ENCODE peak calls at places on chromosomes 4 and X, in seven cellular contexts. D is fibroblast of lung, X is ovary, F is gastrocnemius medialis, K is tibial artery, G is mesendoderm, H is adrenal gland. I is an unnamed sample. For H3K4me1, the result is how much of the 10 kb centered on the place peaks cover.

GRCh38 chrX:39162322-39162721 is 361.1 kb downstream of the MID1IP1 start:
- DNase-seq in D (no peak), X (peak), F (no peak), K (no peak), G (no peak), H (peak), I (no peak)

GRCh38 chr4:136400829-136401228 is 1131.5 kb downstream of the PCDH18 start:
- DNase-seq in D (peak), X (no peak), F (no peak), K (no peak), G (peak), H (no peak), I (no peak)

GRCh38 chr4:48635310-48635709 is 144.8 kb downstream of the FRYL start:
- DNase-seq in D (peak), X (no peak), F (no peak), K (no peak), G (peak), H (peak), I (no peak)

GRCh38 chr4:10077492-10078335 is 38.9 kb downstream of the WDR1 start:
- DNase-seq in D (peak), X (no peak), F (peak), K (peak), G (no peak), H (no peak), I (no peak)

GRCh38 chrX:39813631-39814246 is 284.0 kb downstream of the BCOR start:
- DNase-seq in D (peak), X (peak), F (peak), K (peak), G (no peak), H (peak), I (peak)

GRCh38 chr4:137531121-137531520 is 1.2 kb downstream of the PCDH18 start:
- DNase-seq in D (peak), X (peak), F (no peak), K (no peak), G (no peak), H (no peak), I (no peak)

GRCh38 chr4:131644619-131645018 is 1504.5 kb upstream of the PCDH10 start:
- DNase-seq in D (peak), X (no peak), F (no peak), K (no peak), G (peak), H (peak), I (no peak)

GRCh38 chrX:45445745-45446412 is 245.2 kb upstream of the DIPK2B start:
- DNase-seq in D (peak), X (no peak), F (no peak), K (no peak), G (no peak), H (peak), I (no peak)

GRCh38 chr4:122958505-122958904 is 36.1 kb upstream of the NUDT6 start:
- DNase-seq in D (no peak), X (no peak), F (no peak), K (no peak), G (peak), H (no peak), I (no peak)

GRCh38 chrX:15475486-15475885 is 17.6 kb downstream of the PIR start:
- DNase-seq in D (no peak), X (no peak), F (no peak), K (no peak), G (no peak), H (no peak), I (no peak)

GRCh38 chr4:138329506-138330070 is 87.4 kb upstream of the SLC7A11 start:
- DNase-seq in D (no peak), X (no peak), F (no peak), K (no peak), G (no peak), H (no peak), I (no peak)

GRCh38 chr4:137627938-137628460 is 95.7 kb upstream of the PCDH18 start:
- DNase-seq in D (no peak), X (no peak), F (no peak), K (no peak), G (no peak), H (no peak), I (no peak)

GRCh38 chrX:70132877-70133302 is 357 bp upstream of the IGBP1 start:
- DNase-seq in D (no peak), X (no peak), F (no peak), K (no peak), G (no peak), H (no peak), I (no peak)

GRCh38 chrX:72069380-72070160 is 62.1 kb downstream of the RTL5 start:
- DNase-seq in D (peak), X (no peak), F (no peak), K (no peak), G (no peak), H (no peak), I (no peak)

GRCh38 chr4:87657525-87657924 is 7.4 kb downstream of the DMP1 start:
- DNase-seq in D (peak), X (no peak), F (no peak), K (no peak), G (peak), H (no peak), I (no peak)

GRCh38 chr4:155807021-155807420 is 48.2 kb downstream of the GUCY1B1 start:
- DNase-seq in D (peak), X (no peak), F (no peak), K (no peak), G (no peak), H (no peak), I (no peak)

GRCh38 chrX:21966866-21967265 is 26.4 kb downstream of the SMS start:
- DNase-seq in D (no peak), X (no peak), F (no peak), K (no peak), G (no peak), H (no peak), I (no peak)

GRCh38 chrX:34915463-34916225 is 27.0 kb upstream of the FAM47B start:
- DNase-seq in D (no peak), X (no peak), F (no peak), K (no peak), G (no peak), H (no peak), I (no peak)

GRCh38 chr4:128134925-128135324 is 73.8 kb downstream of the LARP1B start:
- DNase-seq in D (no peak), X (no peak), F (no peak), K (no peak), G (no peak), H (no peak), I (no peak)

GRCh38 chr4:26830016-26830415 is 30.6 kb upstream of the STIM2 start:
- DNase-seq in D (no peak), X (no peak), F (no peak), K (no peak), G (no peak), H (no peak), I (no peak)

DNA sequence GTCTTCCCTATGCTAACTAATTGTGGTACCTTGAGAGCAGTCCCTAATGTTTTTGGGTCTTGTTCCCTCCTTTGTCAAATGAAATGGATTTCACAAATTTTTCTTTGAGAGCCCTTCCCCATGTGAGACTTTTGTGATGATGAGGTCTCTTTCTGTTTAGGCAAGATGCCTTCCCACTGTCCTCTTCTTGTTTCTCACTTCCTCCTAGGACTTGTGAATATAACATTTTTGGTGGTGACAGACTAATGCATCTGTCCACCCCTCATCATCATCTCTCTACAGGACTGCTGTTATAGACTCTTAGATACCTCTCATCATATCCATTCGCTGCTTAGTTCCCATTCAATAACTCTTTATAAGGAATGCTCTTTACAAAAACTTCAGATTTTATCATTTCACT is 8.7 kb upstream of the ANK2 start:
- DNase-seq in D (no peak), X (no peak), F (no peak), K (no peak), G (no peak), H (no peak), I (no peak)
- H3K4me1 ChIP-seq in D (under half), X (under half), F (under half), K (under half), G (under half), H (under half), I (under half)

DNA sequence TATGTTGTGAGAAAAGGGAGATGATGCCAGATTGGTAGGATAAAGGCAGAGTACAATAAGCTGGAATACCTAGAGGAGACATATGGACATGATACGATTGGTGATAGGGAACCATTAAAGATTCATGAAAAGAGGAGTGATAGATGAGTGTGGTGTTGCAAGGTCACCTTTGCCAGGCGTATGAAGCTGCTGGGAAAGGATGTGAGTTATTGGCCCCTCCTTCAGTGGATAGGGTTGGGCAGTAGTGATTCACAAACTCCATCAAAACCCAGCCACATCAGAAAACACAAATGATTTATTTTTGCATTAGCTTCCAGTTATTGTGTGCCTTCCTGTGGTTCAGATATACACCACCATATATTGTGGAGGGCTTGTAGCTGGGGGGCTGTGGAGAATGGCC is 34.3 kb downstream of the TMEM164 start:
- DNase-seq in D (no peak), X (no peak), F (no peak), K (no peak), G (no peak), H (peak), I (no peak)
- H3K4me1 ChIP-seq in D (under half), X (under half), F (under half), K (under half), G (under half), H (under half), I (under half)

GRCh38 chr4:6926681-6927478 is 17.3 kb downstream of the TBC1D14 start:
- DNase-seq in D (peak), X (no peak), F (no peak), K (peak), G (peak), H (peak), I (no peak)
- H3K4me1 ChIP-seq in D (under half), X (under half), F (under half), K (under half), G (under half), H (under half), I (under half)

GRCh38 chrX:31179203-31179602 is 107.4 kb upstream of the FTHL17 start:
- DNase-seq in D (no peak), X (no peak), F (no peak), K (no peak), G (no peak), H (no peak), I (no peak)

GRCh38 chrX:31178064-31178768 is 106.4 kb upstream of the FTHL17 start:
- DNase-seq in D (no peak), X (no peak), F (no peak), K (no peak), G (no peak), H (no peak), I (no peak)

GRCh38 chrX:31178769-31179125 is 106.9 kb upstream of the FTHL17 start:
- DNase-seq in D (no peak), X (no peak), F (no peak), K (no peak), G (no peak), H (no peak), I (no peak)

GRCh38 chrX:31185884-31186283 is 114.0 kb upstream of the FTHL17 start:
- DNase-seq in D (no peak), X (no peak), F (no peak), K (no peak), G (no peak), H (no peak), I (no peak)

GRCh38 chrX:31181377-31182038 is 109.7 kb upstream of the FTHL17 start:
- DNase-seq in D (no peak), X (no peak), F (no peak), K (no peak), G (no peak), H (no peak), I (no peak)
- H3K4me1 ChIP-seq in D (under half), X (under half), F (under half), K (under half), G (under half), H (under half), I (under half)

GRCh38 chr4:2797545-2798305 is 4.8 kb downstream of the SH3BP2 start:
- DNase-seq in D (no peak), X (peak), F (peak), K (peak), G (no peak), H (no peak), I (no peak)

GRCh38 chr4:2798399-2799301 is 5.8 kb downstream of the SH3BP2 start:
- DNase-seq in D (peak), X (peak), F (peak), K (peak), G (no peak), H (peak), I (peak)

GRCh38 chr4:2799971-2800690 is 7.2 kb downstream of the SH3BP2 start:
- DNase-seq in D (no peak), X (peak), F (peak), K (peak), G (no peak), H (peak), I (no peak)

GRCh38 chr4:2800691-2801596 is 8.1 kb downstream of the SH3BP2 start:
- DNase-seq in D (peak), X (peak), F (peak), K (peak), G (peak), H (peak), I (no peak)

DNA sequence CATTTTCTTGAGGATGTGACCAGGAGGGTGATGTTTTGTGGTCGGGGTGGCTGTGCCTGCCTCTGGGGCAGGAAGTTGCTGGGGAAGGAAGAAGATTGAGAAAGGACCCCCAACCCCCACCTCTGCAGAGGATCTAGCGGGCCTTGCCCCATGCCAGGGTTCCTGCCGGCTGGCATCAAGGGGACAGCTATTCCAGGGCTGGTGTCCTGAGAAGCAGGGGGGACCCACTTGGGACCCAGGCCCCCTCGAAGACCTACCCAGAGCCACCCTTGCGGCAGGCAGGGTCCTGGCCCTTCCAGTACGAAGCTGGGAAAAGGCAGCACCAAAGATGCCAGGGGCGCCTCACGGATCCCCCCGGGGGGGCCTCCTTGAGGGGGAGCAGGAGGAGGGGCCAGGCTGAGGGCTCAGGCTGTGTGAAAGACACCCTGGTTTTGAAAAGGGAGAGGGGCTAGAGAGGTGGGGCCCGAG is 6.6 kb downstream of the SH3BP2 start:
- DNase-seq in D (no peak), X (peak), F (peak), K (peak), G (no peak), H (peak), I (peak)
- H3K4me1 ChIP-seq in D (under half), X (under half), F (under half), K (half or more), G (under half), H (under half), I (under half)

DNA sequence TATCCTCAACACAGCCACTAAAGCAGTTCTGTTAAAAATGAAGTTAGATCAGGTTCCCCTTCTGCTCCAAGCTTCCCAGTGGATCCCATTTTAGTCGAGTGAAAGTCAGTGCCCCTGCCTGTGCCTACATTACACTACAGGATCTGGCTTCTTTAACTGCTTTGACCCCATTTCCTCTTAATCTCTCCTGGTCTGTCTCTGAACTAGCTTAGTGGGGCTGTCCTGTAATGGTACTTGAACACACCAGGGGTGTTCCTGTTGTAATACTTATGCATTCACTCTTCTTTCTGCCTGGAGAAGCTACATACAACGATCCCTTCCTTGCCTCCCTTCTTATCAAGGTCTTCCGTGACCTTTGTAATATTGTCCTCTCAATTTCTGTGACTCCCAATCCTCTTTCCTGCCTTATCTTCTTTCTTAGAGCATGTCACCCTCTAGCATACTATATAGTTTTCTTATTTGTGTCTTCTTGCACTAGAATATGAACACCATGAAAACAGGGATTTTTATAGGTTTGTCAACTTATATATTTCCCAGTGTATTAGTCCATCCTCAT is 16.6 kb downstream of the ARSJ start:
- DNase-seq in D (no peak), X (no peak), F (no peak), K (no peak), G (no peak), H (no peak), I (no peak)
- H3K4me1 ChIP-seq in D (under half), X (under half), F (under half), K (under half), G (under half), H (under half), I (under half)

DNA sequence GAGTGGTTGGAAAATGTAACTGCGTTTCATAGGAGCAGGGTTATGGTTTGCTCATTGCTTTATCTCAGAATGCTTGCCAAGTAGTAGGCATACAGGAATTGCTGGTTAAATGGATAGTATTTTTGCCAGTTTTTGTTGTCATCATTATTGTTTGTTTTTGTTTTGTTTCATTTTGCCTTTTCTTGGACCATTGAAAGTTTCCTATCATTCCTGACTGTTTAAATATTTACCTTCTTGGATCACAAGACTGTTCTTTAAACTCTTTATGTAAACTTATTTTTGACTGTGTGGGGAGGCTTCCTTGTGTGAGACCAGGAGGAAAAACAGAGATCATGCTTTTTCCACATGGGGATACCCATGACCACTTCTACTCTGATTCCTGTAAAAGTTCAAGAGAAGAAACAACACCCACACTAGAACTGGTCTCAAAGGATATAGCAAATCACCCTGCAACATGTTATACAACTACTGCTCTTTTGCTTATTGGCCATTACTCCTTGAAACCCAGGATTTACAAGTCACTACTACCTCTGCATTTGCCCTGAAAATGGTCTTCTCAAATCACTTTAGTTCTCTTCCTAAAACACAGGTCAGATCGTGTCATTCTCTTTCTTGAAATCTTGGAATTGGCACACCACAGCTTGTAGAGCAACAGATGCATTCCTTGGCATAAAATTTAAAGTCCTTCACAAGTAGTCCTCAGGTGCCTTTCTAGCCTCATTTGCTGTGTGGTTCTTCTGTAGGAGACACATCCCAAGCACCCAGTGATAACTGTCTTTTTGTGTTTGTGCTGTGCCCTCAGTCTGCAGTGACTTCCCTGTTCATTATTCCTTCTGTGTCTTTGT is 51.3 kb downstream of the FNIP2 start:
- DNase-seq in D (peak), X (no peak), F (no peak), K (no peak), G (no peak), H (no peak), I (no peak)
- H3K4me1 ChIP-seq in D (under half), X (under half), F (under half), K (under half), G (under half), H (under half), I (half or more)

GRCh38 chr4:89256203-89256800 is 51.3 kb downstream of the GPRIN3 start:
- DNase-seq in D (no peak), X (no peak), F (no peak), K (no peak), G (no peak), H (no peak), I (no peak)

GRCh38 chr4:89258506-89258905 is 49.1 kb downstream of the GPRIN3 start:
- DNase-seq in D (no peak), X (no peak), F (no peak), K (no peak), G (peak), H (no peak), I (no peak)

GRCh38 chr4:89257376-89257775 is 50.2 kb downstream of the GPRIN3 start:
- DNase-seq in D (no peak), X (no peak), F (no peak), K (no peak), G (no peak), H (no peak), I (no peak)

GRCh38 chr4:89263265-89263664 is 44.3 kb downstream of the GPRIN3 start:
- DNase-seq in D (no peak), X (no peak), F (no peak), K (no peak), G (peak), H (no peak), I (no peak)

DNA sequence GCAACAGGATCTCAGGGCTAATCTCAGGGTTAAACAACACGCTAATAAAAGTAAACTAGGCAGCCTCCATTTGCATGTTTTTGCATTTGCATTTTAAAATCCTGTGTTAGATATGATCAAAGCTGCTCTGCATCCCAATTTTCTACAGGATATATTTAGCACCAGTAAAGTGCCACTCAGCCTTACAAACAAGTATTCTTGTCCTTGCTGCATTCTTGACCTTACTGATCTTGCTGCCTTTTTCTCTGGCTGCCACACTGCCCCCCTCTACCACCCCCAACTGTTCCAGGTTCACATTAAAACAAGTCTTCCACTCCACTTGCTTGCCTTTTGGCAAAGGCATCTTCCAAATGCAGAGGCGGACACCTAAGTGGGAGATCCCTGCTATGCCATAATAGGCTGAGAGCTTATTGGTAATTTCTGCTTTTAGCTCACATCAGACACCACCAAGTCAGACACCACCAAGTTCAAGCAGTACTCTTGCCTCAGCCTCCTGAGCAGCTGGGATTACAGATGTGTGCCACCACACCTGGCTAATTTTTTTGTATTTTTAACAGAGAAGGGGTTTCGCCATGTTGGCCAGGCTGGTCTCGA is 48.1 kb downstream of the GPRIN3 start:
- DNase-seq in D (no peak), X (no peak), F (no peak), K (no peak), G (peak), H (no peak), I (no peak)
- H3K4me1 ChIP-seq in D (under half), X (under half), F (under half), K (under half), G (under half), H (under half), I (under half)